ENCODE peak calls at places on chromosomes 11 and 22, in five cellular contexts. One of them, this sample, is unnamed.

GRCh38 chr22:44111562-44112155 is 69.1 kb upstream of the PARVG start:
- DNase-seq in spleen: peak; percentile 33
- DNase-seq in ascending aorta: no peak
- DNase-seq in WERI-Rb-1: no peak
- DNase-seq in A549: no peak
- DNase-seq in this sample: no peak

GRCh38 chr22:42270178-42270511 is 308 bp downstream of the TCF20 start:
- DNase-seq in spleen: no peak
- DNase-seq in A549: peak; percentile 22
- DNase-seq in ascending aorta: no peak
- DNase-seq in WERI-Rb-1: peak; percentile 57
- DNase-seq in this sample: no peak

GRCh38 chr22:24240381-24240780 is 4.5 kb downstream of the GGT5 start:
- DNase-seq in A549: no peak
- DNase-seq in WERI-Rb-1: no peak
- DNase-seq in ascending aorta: no peak
- DNase-seq in spleen: no peak
- DNase-seq in this sample: no peak

GRCh38 chr11:92211576-92212167 is 12.9 kb upstream of the FAT3 start:
- DNase-seq in spleen: no peak
- DNase-seq in WERI-Rb-1: peak; percentile 76
- DNase-seq in A549: peak; percentile 59
- DNase-seq in ascending aorta: no peak
- DNase-seq in this sample: peak; percentile 63

GRCh38 chr11:103609117-103610066 is 427.0 kb upstream of the DDI1 start:
- DNase-seq in WERI-Rb-1: peak; percentile 32
- DNase-seq in ascending aorta: no peak
- DNase-seq in spleen: no peak
- DNase-seq in A549: peak; percentile 68
- DNase-seq in this sample: peak; percentile 20

GRCh38 chr11:117203069-117203407 is 3.9 kb downstream of the TAGLN start:
- DNase-seq in A549: no peak
- DNase-seq in WERI-Rb-1: no peak
- DNase-seq in ascending aorta: no peak
- DNase-seq in spleen: no peak
- DNase-seq in this sample: no peak

GRCh38 chr22:26642465-26643367 is 14.7 kb upstream of the MIAT start:
- DNase-seq in WERI-Rb-1: no peak
- DNase-seq in A549: no peak
- DNase-seq in spleen: peak; percentile 89
- DNase-seq in ascending aorta: no peak
- DNase-seq in this sample: no peak

GRCh38 chr11:132463941-132464340 is 1068.4 kb downstream of the OPCML start:
- DNase-seq in A549: no peak
- DNase-seq in ascending aorta: no peak
- DNase-seq in WERI-Rb-1: no peak
- DNase-seq in spleen: no peak
- DNase-seq in this sample: peak; percentile 15

GRCh38 chr11:128520886-128521696 is 66.3 kb downstream of the ETS1 start:
- DNase-seq in spleen: peak; percentile 81
- DNase-seq in A549: no peak
- DNase-seq in ascending aorta: no peak
- DNase-seq in WERI-Rb-1: no peak
- DNase-seq in this sample: peak; percentile 24

GRCh38 chr11:66848671-66849500 is 5.6 kb downstream of the RCE1 start:
- DNase-seq in A549: no peak
- DNase-seq in ascending aorta: no peak
- DNase-seq in WERI-Rb-1: no peak
- DNase-seq in spleen: peak; percentile 70
- DNase-seq in this sample: no peak

GRCh38 chr11:110069158-110069737 is 23.9 kb upstream of the ZC3H12C start:
- DNase-seq in WERI-Rb-1: no peak
- DNase-seq in ascending aorta: no peak
- DNase-seq in spleen: no peak
- DNase-seq in A549: no peak
- DNase-seq in this sample: peak; percentile 71

GRCh38 chr11:109490953-109491733 is 69.2 kb downstream of the C11orf87 start:
- DNase-seq in A549: no peak
- DNase-seq in WERI-Rb-1: no peak
- DNase-seq in ascending aorta: no peak
- DNase-seq in spleen: no peak
- DNase-seq in this sample: no peak

GRCh38 chr11:118175031-118175531 is 1.4 kb downstream of the SCN2B start:
- DNase-seq in WERI-Rb-1: no peak
- DNase-seq in A549: peak; percentile 14
- DNase-seq in spleen: no peak
- DNase-seq in ascending aorta: no peak
- DNase-seq in this sample: no peak

GRCh38 chr11:30917859-30918478 is 331.8 kb upstream of the MPPED2 start:
- DNase-seq in A549: peak; percentile 47
- DNase-seq in spleen: no peak
- DNase-seq in ascending aorta: no peak
- DNase-seq in WERI-Rb-1: peak; percentile 14
- DNase-seq in this sample: peak; percentile 25

GRCh38 chr11:78037056-78037455 is 14.0 kb upstream of the KCTD14 start:
- DNase-seq in A549: no peak
- DNase-seq in spleen: no peak
- DNase-seq in WERI-Rb-1: no peak
- DNase-seq in ascending aorta: no peak
- DNase-seq in this sample: no peak

GRCh38 chr11:114259124-114259526 is 37.1 kb upstream of the NNMT start:
- DNase-seq in ascending aorta: no peak
- DNase-seq in A549: no peak
- DNase-seq in WERI-Rb-1: no peak
- DNase-seq in spleen: no peak
- DNase-seq in this sample: no peak

GRCh38 chr11:111193924-111194490 is 51.5 kb upstream of the POU2AF2 start:
- DNase-seq in ascending aorta: no peak
- DNase-seq in A549: no peak
- DNase-seq in spleen: no peak
- DNase-seq in WERI-Rb-1: no peak
- DNase-seq in this sample: no peak

GRCh38 chr22:44597616-44598015 is 99.6 kb upstream of the RTL6 start:
- DNase-seq in WERI-Rb-1: no peak
- DNase-seq in A549: no peak
- DNase-seq in spleen: no peak
- DNase-seq in ascending aorta: no peak
- DNase-seq in this sample: peak; percentile 97

GRCh38 chr11:114366331-114367243 is 33.7 kb downstream of the C11orf71 start:
- DNase-seq in spleen: no peak
- DNase-seq in WERI-Rb-1: no peak
- DNase-seq in A549: peak; percentile 12
- DNase-seq in ascending aorta: no peak
- DNase-seq in this sample: peak; percentile 14

GRCh38 chr11:71454470-71455113 is 1.6 kb downstream of the NADSYN1 start:
- DNase-seq in spleen: peak; percentile 68
- DNase-seq in A549: no peak
- DNase-seq in WERI-Rb-1: no peak
- DNase-seq in ascending aorta: no peak
- DNase-seq in this sample: no peak

GRCh38 chr11:73402834-73403185 is 26.6 kb downstream of the RELT start:
- DNase-seq in spleen: no peak
- DNase-seq in ascending aorta: no peak
- DNase-seq in A549: no peak
- DNase-seq in WERI-Rb-1: peak; percentile 71
- DNase-seq in this sample: no peak

GRCh38 chr11:126310229-126310991 is 6.5 kb downstream of the DCPS start:
- DNase-seq in A549: peak; percentile 60
- DNase-seq in spleen: peak; percentile 90
- DNase-seq in WERI-Rb-1: peak; percentile 81
- DNase-seq in ascending aorta: no peak
- DNase-seq in this sample: peak; percentile 90

GRCh38 chr11:61111786-61112517 is 9.7 kb downstream of the CD5 start:
- DNase-seq in ascending aorta: no peak
- DNase-seq in spleen: peak; percentile 65
- DNase-seq in WERI-Rb-1: no peak
- DNase-seq in A549: no peak
- DNase-seq in this sample: no peak

GRCh38 chr11:121249039-121249663 is 43.4 kb upstream of the SC5D start:
- DNase-seq in WERI-Rb-1: no peak
- DNase-seq in spleen: no peak
- DNase-seq in A549: peak; percentile 9
- DNase-seq in ascending aorta: no peak
- DNase-seq in this sample: no peak

GRCh38 chr11:29623144-29623722 is 393.6 kb downstream of the KCNA4 start:
- DNase-seq in WERI-Rb-1: no peak
- DNase-seq in A549: no peak
- DNase-seq in spleen: no peak
- DNase-seq in ascending aorta: no peak
- DNase-seq in this sample: no peak

DNA sequence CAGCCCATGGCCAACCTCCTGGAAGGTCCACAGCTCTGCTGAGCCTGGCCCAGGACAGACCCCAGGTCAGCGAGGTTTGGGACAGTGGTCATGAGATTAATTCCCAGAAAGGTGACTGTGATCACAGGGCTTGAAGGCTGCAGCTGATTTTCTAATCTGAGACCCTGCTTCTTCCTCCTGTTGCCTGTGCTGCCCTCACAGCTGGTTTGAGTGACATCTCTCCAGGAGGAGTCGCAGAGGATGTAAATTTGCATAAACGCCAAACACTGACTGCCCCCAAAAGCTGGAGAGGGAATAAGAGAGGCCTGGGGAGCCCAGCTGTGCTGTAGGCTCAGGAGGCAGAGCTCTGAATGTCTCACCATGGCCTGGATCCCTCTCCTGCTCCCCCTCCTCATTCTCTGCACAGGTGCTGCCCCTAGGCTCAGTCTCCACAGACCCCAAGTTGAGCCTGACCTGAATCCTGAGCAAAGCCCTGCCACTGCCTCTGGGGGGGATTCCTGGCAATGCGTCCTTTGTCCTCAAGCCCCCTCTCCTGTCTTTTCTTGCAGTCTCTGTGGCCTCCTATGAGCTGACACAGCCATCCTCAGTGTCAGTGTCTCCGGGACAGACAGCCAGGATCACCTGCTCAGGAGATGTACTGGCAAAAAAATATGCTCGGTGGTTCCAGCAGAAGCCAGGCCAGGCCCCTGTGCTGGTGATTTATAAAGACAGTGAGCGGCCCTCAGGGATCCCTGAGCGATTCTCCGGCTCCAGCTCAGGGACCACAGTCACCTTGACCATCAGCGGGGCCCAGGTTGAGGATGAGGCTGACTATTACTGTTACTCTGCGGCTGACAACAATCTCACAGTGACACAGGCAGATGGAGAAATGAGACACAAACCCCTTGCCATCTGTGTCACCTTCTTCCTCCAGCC is 23.8 kb downstream of the GGTLC2 start:
- DNase-seq in ascending aorta: no peak
- DNase-seq in WERI-Rb-1: no peak
- DNase-seq in A549: no peak
- DNase-seq in spleen: no peak
- DNase-seq in this sample: no peak
- H3K4me3 ChIP-seq in ascending aorta: no peak overlapping the region
- H3K4me3 ChIP-seq in WERI-Rb-1: no peak overlapping the region
- H3K4me3 ChIP-seq in A549: no peak overlapping the region
- H3K4me3 ChIP-seq in spleen: no peak overlapping the region
- H3K4me3 ChIP-seq in this sample: no peak overlapping the region

GRCh38 chr22:49272546-49273125 is 555.0 kb downstream of the BRD1 start:
- DNase-seq in A549: no peak
- DNase-seq in ascending aorta: no peak
- DNase-seq in WERI-Rb-1: no peak
- DNase-seq in spleen: peak; percentile 13
- DNase-seq in this sample: no peak
- H3K9me3 ChIP-seq in A549: no peaks in the 10 kb centered on the region
- H3K9me3 ChIP-seq in ascending aorta: no peaks in the 10 kb centered on the region
- H3K9me3 ChIP-seq in WERI-Rb-1: no peaks in the 10 kb centered on the region
- H3K9me3 ChIP-seq in spleen: no peaks in the 10 kb centered on the region
- H3K9me3 ChIP-seq in this sample: no peaks in the 10 kb centered on the region

GRCh38 chr11:9533053-9533452 is 40.4 kb upstream of the WEE1 start:
- DNase-seq in ascending aorta: no peak
- DNase-seq in spleen: no peak
- DNase-seq in WERI-Rb-1: no peak
- DNase-seq in A549: no peak
- DNase-seq in this sample: no peak

GRCh38 chr11:9535189-9535781 is 38.2 kb upstream of the WEE1 start:
- DNase-seq in spleen: peak; percentile 91
- DNase-seq in ascending aorta: peak; percentile 19
- DNase-seq in WERI-Rb-1: peak; percentile 63
- DNase-seq in A549: peak; percentile 71
- DNase-seq in this sample: peak; percentile 65

GRCh38 chr11:9530020-9530628 is 43.3 kb upstream of the WEE1 start:
- DNase-seq in A549: no peak
- DNase-seq in spleen: no peak
- DNase-seq in WERI-Rb-1: peak; percentile 46
- DNase-seq in ascending aorta: no peak
- DNase-seq in this sample: peak; percentile 71

GRCh38 chr11:9530901-9531625 is 42.4 kb upstream of the WEE1 start:
- DNase-seq in WERI-Rb-1: peak; percentile 20
- DNase-seq in A549: peak; percentile 33
- DNase-seq in spleen: no peak
- DNase-seq in ascending aorta: no peak
- DNase-seq in this sample: no peak

GRCh38 chr11:9533736-9534473 is 39.6 kb upstream of the WEE1 start:
- DNase-seq in WERI-Rb-1: no peak
- DNase-seq in ascending aorta: no peak
- DNase-seq in A549: no peak
- DNase-seq in spleen: no peak
- DNase-seq in this sample: no peak
- H3K4me3 ChIP-seq in WERI-Rb-1: no peak overlapping the region
- H3K4me3 ChIP-seq in ascending aorta: peak overlapping the region; percentile 6
- H3K4me3 ChIP-seq in A549: no peak overlapping the region
- H3K4me3 ChIP-seq in spleen: no peak overlapping the region
- H3K4me3 ChIP-seq in this sample: no peak overlapping the region

GRCh38 chr22:47259049-47259448 is 496.6 kb downstream of the TBC1D22A start:
- DNase-seq in WERI-Rb-1: no peak
- DNase-seq in A549: no peak
- DNase-seq in spleen: no peak
- DNase-seq in ascending aorta: no peak
- DNase-seq in this sample: no peak

GRCh38 chr22:47257566-47257965 is 495.1 kb downstream of the TBC1D22A start:
- DNase-seq in ascending aorta: no peak
- DNase-seq in spleen: no peak
- DNase-seq in WERI-Rb-1: no peak
- DNase-seq in A549: no peak
- DNase-seq in this sample: no peak

GRCh38 chr22:47266329-47266728 is 503.9 kb downstream of the TBC1D22A start:
- DNase-seq in A549: no peak
- DNase-seq in spleen: no peak
- DNase-seq in WERI-Rb-1: no peak
- DNase-seq in ascending aorta: no peak
- DNase-seq in this sample: no peak

GRCh38 chr22:47259990-47260389 is 497.5 kb downstream of the TBC1D22A start:
- DNase-seq in ascending aorta: no peak
- DNase-seq in spleen: no peak
- DNase-seq in WERI-Rb-1: no peak
- DNase-seq in A549: peak; percentile 51
- DNase-seq in this sample: no peak

DNA sequence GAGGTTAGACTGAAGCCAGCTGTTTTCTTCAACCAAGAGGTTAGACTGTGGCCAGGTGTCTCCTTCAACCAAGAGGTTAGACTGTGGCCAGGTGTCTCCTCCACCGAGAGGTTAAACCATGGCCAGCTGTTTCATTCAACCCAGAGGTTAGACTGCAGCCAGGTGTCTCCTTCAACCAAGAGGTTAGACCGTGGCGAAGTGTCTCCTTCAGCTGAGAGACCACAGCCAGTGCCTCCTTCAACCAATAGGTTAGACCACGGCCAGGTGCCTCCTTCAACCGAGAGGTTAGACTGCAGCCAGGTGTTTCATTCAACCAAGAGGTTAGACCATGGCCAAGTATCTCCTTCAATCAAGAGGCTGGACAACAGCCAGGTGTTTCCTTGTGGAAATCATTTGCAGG is 498.1 kb downstream of the TBC1D22A start:
- DNase-seq in ascending aorta: no peak
- DNase-seq in A549: no peak
- DNase-seq in WERI-Rb-1: no peak
- DNase-seq in spleen: no peak
- DNase-seq in this sample: no peak
- H3K9me3 ChIP-seq in ascending aorta: no peaks in the 10 kb centered on the region
- H3K9me3 ChIP-seq in A549: no peaks in the 10 kb centered on the region
- H3K9me3 ChIP-seq in WERI-Rb-1: peaks cover 4% of the 10 kb centered on the region
- H3K9me3 ChIP-seq in spleen: no peaks in the 10 kb centered on the region
- H3K9me3 ChIP-seq in this sample: no peaks in the 10 kb centered on the region